ENCODE peak calls at places on chromosome 1, in seven cellular contexts. G, C, Z, L, N, H and S are unnamed samples.
A peak's percentile ranks its signal among the peaks of the same experiment; 100 is the strongest.

GRCh38 chr1:41009466-41009865 is 12.1 kb downstream of the SLFNL1 start:
- DNase-seq in G (no peak), C (no peak), Z (peak; percentile 18), L (no peak), N (no peak), H (no peak), S (no peak)

GRCh38 chr1:208432346-208432745 is 188.2 kb upstream of the PLXNA2 start:
- DNase-seq in G (no peak), C (no peak), Z (no peak), L (no peak), N (no peak), H (no peak), S (no peak)

GRCh38 chr1:125085720-125086591 is 3901.2 kb downstream of the SRGAP2C start:
- DNase-seq in G (no peak), C (no peak), Z (no peak), L (no peak), N (no peak), H (no peak), S (no peak)

GRCh38 chr1:167086033-167086432 is 4.1 kb downstream of the GPA33 start:
- DNase-seq in G (no peak), C (no peak), Z (no peak), L (no peak), N (no peak), H (no peak), S (no peak)

GRCh38 chr1:8009043-8010002 is 16.8 kb downstream of the ERRFI1 start:
- DNase-seq in G (no peak), C (no peak), Z (no peak), L (no peak), N (peak; percentile 31), H (no peak), S (no peak)

GRCh38 chr1:151058682-151059341 is 610 bp downstream of the CDC42SE1 start:
- DNase-seq in G (peak; percentile 59), C (peak; percentile 45), Z (peak; percentile 87), L (no peak), N (peak; percentile 27), H (no peak), S (no peak)

GRCh38 chr1:15584489-15585363 is at the start of gene AGMAT:
- DNase-seq in G (peak; percentile 47), C (peak; percentile 41), Z (no peak), L (no peak), N (peak; percentile 24), H (no peak), S (peak; percentile 17)

GRCh38 chr1:40306296-40306695 is 10.8 kb downstream of the COL9A2 start:
- DNase-seq in G (no peak), C (no peak), Z (no peak), L (no peak), N (no peak), H (no peak), S (no peak)

GRCh38 chr1:39545531-39545930 is 31.1 kb downstream of the PABPC4 start:
- DNase-seq in G (no peak), C (no peak), Z (no peak), L (no peak), N (no peak), H (no peak), S (no peak)

GRCh38 chr1:184563308-184563707 is 176.5 kb downstream of the C1orf21 start:
- DNase-seq in G (no peak), C (peak; percentile 10), Z (peak; percentile 16), L (no peak), N (peak; percentile 67), H (no peak), S (no peak)

GRCh38 chr1:87794788-87795614 is 466.3 kb downstream of the LMO4 start:
- DNase-seq in G (no peak), C (no peak), Z (peak; percentile 64), L (no peak), N (peak; percentile 67), H (no peak), S (peak; percentile 79)

GRCh38 chr1:66267211-66267940 is 266.6 kb upstream of the SGIP1 start:
- DNase-seq in G (no peak), C (no peak), Z (no peak), L (no peak), N (peak; percentile 39), H (no peak), S (no peak)

GRCh38 chr1:36475910-36476604 is 6.7 kb downstream of the CSF3R start:
- DNase-seq in G (no peak), C (no peak), Z (no peak), L (no peak), N (no peak), H (no peak), S (no peak)

GRCh38 chr1:226063362-226064167 is 1.0 kb downstream of the H3-3A start:
- DNase-seq in G (peak; percentile 65), C (peak; percentile 71), Z (peak; percentile 35), L (no peak), N (peak; percentile 49), H (peak; percentile 62), S (peak; percentile 25)

DNA sequence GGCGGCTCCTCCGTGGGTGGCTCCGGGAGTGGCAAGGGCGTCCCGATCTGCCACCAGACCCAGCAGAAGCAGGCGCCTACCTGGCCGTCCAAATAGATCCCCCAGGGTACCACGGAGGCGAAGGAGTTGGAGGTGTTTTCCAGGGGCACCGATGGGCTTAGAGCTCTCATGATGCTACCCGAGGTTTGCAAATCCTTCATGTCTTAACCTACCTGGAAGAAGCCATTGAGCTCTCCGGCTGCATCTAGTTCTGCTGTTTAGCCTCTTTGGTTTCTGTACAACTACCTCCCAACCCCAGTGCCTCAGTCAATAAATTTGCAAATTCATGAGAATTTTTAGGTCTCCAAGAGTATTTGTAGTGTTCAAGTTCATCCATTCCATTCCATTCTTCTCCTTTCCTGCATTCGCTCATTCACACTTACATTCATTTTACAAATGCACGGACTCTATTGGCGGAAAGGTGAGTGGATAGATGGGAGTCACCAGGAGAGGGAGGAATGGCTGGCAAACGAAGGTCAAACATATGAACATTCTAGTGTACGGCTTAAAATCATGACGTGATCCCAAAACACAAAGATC is 2.4 kb downstream of the LORICRIN start:
- DNase-seq in G (no peak), C (no peak), Z (no peak), L (no peak), N (no peak), H (no peak), S (no peak)
- H3K27me3 ChIP-seq in G (no peaks in the 10 kb centered on the region), C (peaks cover 59% of the 10 kb centered on the region), Z (peaks cover 29% of the 10 kb centered on the region), L (peaks cover 15% of the 10 kb centered on the region), N (peaks cover 42% of the 10 kb centered on the region), H (peaks cover 9% of the 10 kb centered on the region), S (peaks cover 34% of the 10 kb centered on the region)

GRCh38 chr1:156577512-156577911 is 2.0 kb upstream of the TTC24 start:
- DNase-seq in G (no peak), C (no peak), Z (no peak), L (no peak), N (no peak), H (no peak), S (no peak)
- H3K27ac ChIP-seq in G (no peak overlapping the region), C (peak overlapping the region; percentile 48), Z (no peak overlapping the region), L (no peak overlapping the region), N (no peak overlapping the region), H (no peak overlapping the region), S (no peak overlapping the region)

GRCh38 chr1:244447024-244447423 is 4.7 kb downstream of the ADSS2 start:
- DNase-seq in G (no peak), C (no peak), Z (no peak), L (no peak), N (no peak), H (no peak), S (no peak)
- H3K4me3 ChIP-seq in G (no peak overlapping the region), C (no peak overlapping the region), Z (no peak overlapping the region), L (no peak overlapping the region), N (no peak overlapping the region), H (no peak overlapping the region), S (no peak overlapping the region)

DNA sequence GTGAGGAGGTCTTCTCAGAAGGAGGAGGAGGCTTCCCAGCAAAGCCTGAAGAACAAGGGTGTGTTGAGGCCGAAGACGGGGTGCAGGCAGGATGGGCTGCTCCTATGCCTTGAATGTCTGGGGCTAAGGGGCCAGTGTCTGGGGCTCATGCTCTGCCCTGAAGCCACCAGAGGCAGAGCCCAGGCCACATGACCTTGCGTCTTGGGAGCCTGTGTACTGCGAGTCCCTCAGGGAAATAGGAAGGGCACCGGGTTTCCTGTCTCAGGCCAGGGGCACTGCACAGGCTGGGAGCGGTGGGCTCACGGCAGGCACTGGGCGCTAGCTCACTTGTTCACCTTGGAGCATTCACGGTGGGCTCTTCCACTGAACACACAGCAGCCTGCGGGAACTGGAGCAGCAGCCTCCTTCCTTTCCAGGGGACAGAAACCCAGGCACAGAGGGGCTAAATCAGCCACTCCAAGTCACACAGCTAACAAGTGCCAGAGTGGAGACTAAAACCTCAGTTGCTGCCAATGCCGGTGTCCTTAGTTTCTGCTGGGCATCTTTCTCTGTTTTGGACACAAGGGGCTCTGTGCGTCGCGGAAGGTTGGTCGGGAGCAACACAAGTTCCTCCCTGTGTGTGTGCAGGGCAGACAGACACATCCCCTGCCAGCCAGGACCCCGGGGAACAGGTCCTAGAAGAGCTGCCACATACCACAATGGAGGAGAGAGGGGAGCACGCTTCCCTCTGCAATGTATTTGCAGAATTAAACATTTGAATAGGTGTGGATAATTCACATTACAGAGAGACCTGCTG is 104.8 kb upstream of the C1orf174 start:
- DNase-seq in G (no peak), C (no peak), Z (no peak), L (no peak), N (no peak), H (no peak), S (no peak)
- H3K27me3 ChIP-seq in G (no peaks in the 10 kb centered on the region), C (no peaks in the 10 kb centered on the region), Z (no peaks in the 10 kb centered on the region), L (no peaks in the 10 kb centered on the region), N (no peaks in the 10 kb centered on the region), H (no peaks in the 10 kb centered on the region), S (no peaks in the 10 kb centered on the region)

GRCh38 chr1:156709743-156710489 is 4.5 kb upstream of the CRABP2 start:
- DNase-seq in G (no peak), C (no peak), Z (peak; percentile 90), L (peak; percentile 31), N (peak; percentile 77), H (peak; percentile 79), S (no peak)
- H3K27ac ChIP-seq in G (no peak overlapping the region), C (peak overlapping the region; percentile 86), Z (no peak overlapping the region), L (peak overlapping the region; percentile 43), N (no peak overlapping the region), H (peak overlapping the region; percentile 14), S (no peak overlapping the region)

GRCh38 chr1:2320760-2321159 is 70.6 kb downstream of the MORN1 start:
- DNase-seq in G (no peak), C (no peak), Z (peak; percentile 26), L (no peak), N (no peak), H (no peak), S (peak; percentile 16)

GRCh38 chr1:2320001-2320400 is 71.4 kb downstream of the MORN1 start:
- DNase-seq in G (peak; percentile 77), C (no peak), Z (no peak), L (no peak), N (no peak), H (no peak), S (no peak)

GRCh38 chr1:2322593-2323295 is 68.6 kb downstream of the MORN1 start:
- DNase-seq in G (peak; percentile 63), C (no peak), Z (no peak), L (no peak), N (no peak), H (no peak), S (no peak)

GRCh38 chr1:2322065-2322571 is 69.2 kb downstream of the MORN1 start:
- DNase-seq in G (peak; percentile 85), C (peak; percentile 71), Z (no peak), L (peak; percentile 37), N (peak; percentile 82), H (peak; percentile 92), S (peak; percentile 90)

DNA sequence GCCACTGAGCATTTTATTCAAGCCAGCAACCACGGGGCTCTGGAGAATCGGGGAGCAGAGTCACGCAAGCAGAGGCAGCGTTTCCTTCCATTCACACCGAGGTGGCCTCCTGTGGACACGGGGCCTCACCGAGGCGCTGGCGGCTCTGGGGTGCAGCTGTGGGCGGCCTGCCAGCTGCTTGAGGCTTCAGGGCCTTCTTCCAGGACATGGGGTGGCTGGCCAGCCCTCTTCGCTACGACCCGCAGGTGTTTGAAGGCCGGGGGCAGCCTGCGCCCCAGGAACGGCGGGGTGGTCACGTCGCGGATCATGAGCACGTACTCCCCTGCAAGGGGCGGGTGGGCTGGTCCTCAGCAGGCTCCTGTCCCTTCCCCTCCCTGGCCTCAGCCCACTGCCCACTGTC is 70.1 kb downstream of the MORN1 start:
- DNase-seq in G (peak; percentile 56), C (no peak), Z (no peak), L (no peak), N (no peak), H (no peak), S (no peak)
- H3K4me3 ChIP-seq in G (no peak overlapping the region), C (no peak overlapping the region), Z (no peak overlapping the region), L (peak overlapping the region; percentile 60), N (no peak overlapping the region), H (no peak overlapping the region), S (no peak overlapping the region)